ENCODE peak calls at places on chromosomes 3 and 15, in five cellular contexts. D, K, P, J and L are unnamed samples.

GRCh38 chr3:126360046-126360713 is 3.0 kb upstream of the KLF15 start:
- DNase-seq in D (no peak), K (no peak), P (no peak), J (no peak), L (no peak)

GRCh38 chr3:72115307-72115706 is 330.4 kb upstream of the PROK2 start:
- DNase-seq in D (no peak), K (no peak), P (no peak), J (no peak), L (no peak)

GRCh38 chr15:38253448-38253847 is 812 bp downstream of the SPRED1 start:
- DNase-seq in D (peak; percentile 62), K (peak; percentile 71), P (peak; percentile 3), J (peak; percentile 85), L (peak; percentile 83)

GRCh38 chr3:171122212-171122611 is 95.7 kb upstream of the SLC2A2 start:
- DNase-seq in D (no peak), K (no peak), P (no peak), J (no peak), L (no peak)

GRCh38 chr3:171169866-171170265 is 143.3 kb upstream of the SLC2A2 start:
- DNase-seq in D (no peak), K (no peak), P (no peak), J (no peak), L (no peak)

GRCh38 chr3:128205616-128206015 is 52.3 kb downstream of the EEFSEC start:
- DNase-seq in D (no peak), K (no peak), P (no peak), J (no peak), L (no peak)

GRCh38 chr15:68691667-68692066 is 112.9 kb downstream of the CORO2B start:
- DNase-seq in D (peak; percentile 13), K (no peak), P (no peak), J (no peak), L (no peak)

GRCh38 chr15:72174551-72175165 is 22.9 kb downstream of the GRAMD2A start:
- DNase-seq in D (no peak), K (no peak), P (no peak), J (no peak), L (no peak)

GRCh38 chr15:88623061-88623460 is 1.9 kb downstream of the AEN start:
- DNase-seq in D (peak; percentile 97), K (peak; percentile 62), P (peak; percentile 60), J (peak; percentile 81), L (no peak)

GRCh38 chr15:98649996-98650870 is 1.9 kb downstream of the IGF1R start:
- DNase-seq in D (no peak), K (peak; percentile 26), P (peak; percentile 11), J (peak; percentile 45), L (no peak)

GRCh38 chr3:10196389-10197052 is 31.8 kb downstream of the IRAK2 start:
- DNase-seq in D (peak; percentile 53), K (peak; percentile 87), P (peak; percentile 68), J (peak; percentile 82), L (no peak)

GRCh38 chr3:123137001-123137400 is 64.7 kb upstream of the SEC22A start:
- DNase-seq in D (no peak), K (no peak), P (no peak), J (no peak), L (no peak)

GRCh38 chr15:85527907-85528306 is 147.5 kb downstream of the AKAP13 start:
- DNase-seq in D (no peak), K (peak; percentile 90), P (no peak), J (peak; percentile 80), L (no peak)

GRCh38 chr3:143476965-143477640 is 357.5 kb downstream of the CHST2 start:
- DNase-seq in D (peak; percentile 13), K (no peak), P (no peak), J (no peak), L (no peak)

GRCh38 chr3:38114875-38115644 is 21.9 kb downstream of the ACAA1 start:
- DNase-seq in D (no peak), K (no peak), P (no peak), J (no peak), L (no peak)

GRCh38 chr3:107431298-107432012 is 54.2 kb downstream of the CCDC54 start:
- DNase-seq in D (peak; percentile 57), K (peak; percentile 45), P (peak; percentile 59), J (peak; percentile 59), L (no peak)

GRCh38 chr3:102238362-102238761 is 196.5 kb upstream of the ZPLD1 start:
- DNase-seq in D (peak; percentile 96), K (no peak), P (no peak), J (no peak), L (no peak)

GRCh38 chr15:81256916-81257315 is 60.2 kb downstream of the IL16 start:
- DNase-seq in D (peak; percentile 56), K (peak; percentile 81), P (no peak), J (peak; percentile 31), L (no peak)

GRCh38 chr15:28920781-28921331 is 35.1 kb downstream of the APBA2 start:
- DNase-seq in D (no peak), K (no peak), P (no peak), J (no peak), L (no peak)

GRCh38 chr3:69999191-70000027 is at the start of gene SAMMSON:
- DNase-seq in D (peak; percentile 11), K (peak; percentile 83), P (no peak), J (peak; percentile 65), L (peak; percentile 17)

GRCh38 chr3:15064299-15064834 is 748 bp downstream of the MRPS25 start:
- DNase-seq in D (peak; percentile 40), K (peak; percentile 39), P (peak; percentile 44), J (no peak), L (no peak)

GRCh38 chr3:126569390-126569975 is 10.8 kb upstream of the C3orf22 start:
- DNase-seq in D (no peak), K (no peak), P (no peak), J (no peak), L (no peak)

GRCh38 chr3:144073698-144074097 is 102.1 kb downstream of the DIPK2A start:
- DNase-seq in D (peak; percentile 31), K (no peak), P (no peak), J (no peak), L (no peak)

GRCh38 chr3:108500728-108501127 is 9.7 kb downstream of the MYH15 start:
- DNase-seq in D (peak; percentile 22), K (peak; percentile 30), P (no peak), J (no peak), L (no peak)

GRCh38 chr3:45417949-45418847 is 29.8 kb downstream of the LARS2 start:
- DNase-seq in D (peak; percentile 84), K (no peak), P (no peak), J (no peak), L (no peak)

GRCh38 chr3:187063286-187064081 is 75.8 kb downstream of the RPL39L start:
- DNase-seq in D (peak; percentile 88), K (peak; percentile 77), P (peak; percentile 66), J (peak; percentile 35), L (peak; percentile 51)

GRCh38 chr3:58532794-58533220 is 4.2 kb downstream of the ACOX2 start:
- DNase-seq in D (peak; percentile 78), K (peak; percentile 79), P (peak; percentile 81), J (peak; percentile 47), L (no peak)

GRCh38 chr3:4976109-4976508 is 3.1 kb upstream of the BHLHE40 start:
- DNase-seq in D (peak; percentile 89), K (peak; percentile 83), P (peak; percentile 82), J (peak; percentile 49), L (no peak)

GRCh38 chr3:4972652-4973643 is 6.3 kb upstream of the BHLHE40 start:
- DNase-seq in D (no peak), K (no peak), P (peak; percentile 65), J (no peak), L (no peak)

GRCh38 chr3:4971838-4972237 is 7.4 kb upstream of the BHLHE40 start:
- DNase-seq in D (no peak), K (no peak), P (no peak), J (no peak), L (no peak)

GRCh38 chr3:4977001-4977888 is 2.0 kb upstream of the BHLHE40 start:
- DNase-seq in D (peak; percentile 83), K (peak; percentile 93), P (peak; percentile 95), J (peak; percentile 82), L (peak; percentile 85)

GRCh38 chr3:4974154-4974553 is 5.1 kb upstream of the BHLHE40 start:
- DNase-seq in D (no peak), K (no peak), P (no peak), J (no peak), L (no peak)
- TF ChIP-seq CTCF in D (no peak), K (no peak), P (no peak), J (no peak), L (no peak)

DNA sequence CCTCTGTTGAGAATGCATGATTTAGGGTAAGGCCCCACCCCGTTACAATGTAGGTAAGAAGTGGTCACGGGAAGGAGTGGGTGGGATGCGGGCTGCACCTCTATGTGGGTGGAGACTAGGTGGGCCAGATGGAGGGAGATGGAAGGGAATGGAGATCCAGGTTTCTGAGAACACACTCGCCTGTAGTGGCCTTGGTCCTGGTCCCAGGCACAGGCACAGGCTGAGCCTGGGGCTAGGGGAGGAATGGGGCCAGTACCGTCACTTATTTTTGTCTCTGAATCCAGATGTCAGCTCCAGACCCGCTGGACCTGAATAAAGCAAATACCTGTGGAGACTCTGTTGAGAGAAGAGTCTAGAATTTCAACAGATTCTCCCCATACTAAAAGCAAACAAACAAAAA is 31.5 kb downstream of the GOLGA6A start:
- DNase-seq in D (no peak), K (no peak), P (no peak), J (no peak), L (no peak)
- H3K4me3 ChIP-seq in D (no peak overlapping the region), K (no peak overlapping the region), P (no peak overlapping the region), J (no peak overlapping the region), L (no peak overlapping the region)

DNA sequence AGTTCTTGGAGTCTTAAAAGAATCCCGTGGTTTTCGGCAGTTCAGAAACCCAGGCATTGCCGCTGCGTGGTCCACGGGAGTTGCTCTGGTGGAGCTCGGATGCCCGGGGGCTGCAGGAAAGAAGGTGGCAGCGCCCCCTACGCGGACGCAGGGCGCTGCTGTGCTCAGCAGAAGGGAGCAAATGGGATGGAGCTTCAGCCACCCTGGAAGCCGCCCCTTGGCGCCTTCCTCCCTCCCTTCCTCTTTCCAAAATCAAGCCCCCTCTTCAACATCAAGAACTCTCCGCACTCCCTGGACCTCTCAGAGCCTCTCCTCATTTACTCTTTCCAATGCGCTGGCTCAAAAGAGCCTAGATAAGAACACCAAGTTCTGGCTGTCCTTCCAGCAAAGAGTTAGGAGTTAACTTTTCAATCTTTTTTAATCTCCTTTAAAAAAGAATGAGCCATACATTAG is 880 bp upstream of the CHRNA7 start:
- DNase-seq in D (no peak), K (no peak), P (peak; percentile 10), J (no peak), L (no peak)
- TF ChIP-seq CTCF in D (no peak), K (no peak), P (peak; percentile 24), J (peak; percentile 24), L (peak; percentile 73)

GRCh38 chr15:73367624-73368300 is 996 bp downstream of the HCN4 start:
- DNase-seq in D (no peak), K (no peak), P (no peak), J (no peak), L (no peak)
- H3K4me3 ChIP-seq in D (no peak overlapping the region), K (no peak overlapping the region), P (no peak overlapping the region), J (no peak overlapping the region), L (no peak overlapping the region)

GRCh38 chr3:189340680-189341460 is 169.1 kb downstream of the TPRG1 start:
- DNase-seq in D (no peak), K (no peak), P (peak; percentile 39), J (no peak), L (no peak)
- TF ChIP-seq CTCF in D (peak; percentile 44), K (peak; percentile 42), P (peak; percentile 33), J (peak; percentile 7), L (peak; percentile 41)